ENCODE peak calls at places on chromosome 19, in four cellular contexts. X is K562, S is GM12878, O is H1. A is an unnamed sample.

GRCh38 chr19:35051796-35052195 is 10.3 kb downstream of the HPN start:
- DNase-seq in S (no peak), X (no peak), O (no peak), A (no peak)

GRCh38 chr19:15283141-15283885 is 49.0 kb downstream of the BRD4 start:
- DNase-seq in O (no peak), S (no peak), X (no peak), A (no peak)

GRCh38 chr19:21595185-21595584 is 89.8 kb downstream of the ZNF429 start:
- DNase-seq in S (no peak), O (no peak), X (no peak), A (no peak)

GRCh38 chr19:53915000-53915399 is 5.9 kb downstream of the CACNG7 start:
- DNase-seq in S (no peak), X (peak; percentile 89), O (peak; percentile 91), A (no peak)

GRCh38 chr19:47093254-47093653 is 20.3 kb downstream of the ZC3H4 start:
- DNase-seq in O (no peak), S (no peak), X (no peak), A (no peak)

GRCh38 chr19:19106061-19106551 is 32.2 kb downstream of the TMEM161A start:
- DNase-seq in O (peak; percentile 79), S (no peak), X (no peak), A (no peak)

GRCh38 chr19:13032837-13033236 is 37.6 kb downstream of the NFIX start:
- DNase-seq in O (no peak), S (no peak), X (no peak), A (no peak)

GRCh38 chr19:6032381-6032780 is 54.4 kb upstream of the RANBP3 start:
- DNase-seq in S (no peak), O (peak; percentile 26), X (no peak), A (no peak)

GRCh38 chr19:47408156-47408938 is 11.0 kb downstream of the MEIS3 start:
- DNase-seq in O (no peak), S (no peak), X (no peak), A (no peak)

GRCh38 chr19:33376423-33376822 is 2.9 kb downstream of the CEBPG start:
- DNase-seq in X (no peak), S (no peak), O (no peak), A (peak; percentile 45)

GRCh38 chr19:14343286-14343685 is 38.0 kb upstream of the ADGRE5 start:
- DNase-seq in X (no peak), O (no peak), S (no peak), A (no peak)

GRCh38 chr19:1049106-1049505 is 9.2 kb downstream of the ABCA7 start:
- DNase-seq in S (no peak), X (no peak), O (no peak), A (no peak)

GRCh38 chr19:31140717-31141116 is 208.5 kb downstream of the TSHZ3 start:
- DNase-seq in S (no peak), O (no peak), X (no peak), A (no peak)

GRCh38 chr19:19860756-19861390 is 4.8 kb upstream of the ZNF253 start:
- DNase-seq in O (peak; percentile 87), S (no peak), X (peak; percentile 16), A (no peak)

GRCh38 chr19:56211718-56212117 is 9.6 kb downstream of the ZSCAN5C start:
- DNase-seq in X (no peak), S (no peak), O (no peak), A (no peak)
- TF ChIP-seq HDAC6 in X (no peak), S (no peak), O (no peak), A (no peak)

DNA sequence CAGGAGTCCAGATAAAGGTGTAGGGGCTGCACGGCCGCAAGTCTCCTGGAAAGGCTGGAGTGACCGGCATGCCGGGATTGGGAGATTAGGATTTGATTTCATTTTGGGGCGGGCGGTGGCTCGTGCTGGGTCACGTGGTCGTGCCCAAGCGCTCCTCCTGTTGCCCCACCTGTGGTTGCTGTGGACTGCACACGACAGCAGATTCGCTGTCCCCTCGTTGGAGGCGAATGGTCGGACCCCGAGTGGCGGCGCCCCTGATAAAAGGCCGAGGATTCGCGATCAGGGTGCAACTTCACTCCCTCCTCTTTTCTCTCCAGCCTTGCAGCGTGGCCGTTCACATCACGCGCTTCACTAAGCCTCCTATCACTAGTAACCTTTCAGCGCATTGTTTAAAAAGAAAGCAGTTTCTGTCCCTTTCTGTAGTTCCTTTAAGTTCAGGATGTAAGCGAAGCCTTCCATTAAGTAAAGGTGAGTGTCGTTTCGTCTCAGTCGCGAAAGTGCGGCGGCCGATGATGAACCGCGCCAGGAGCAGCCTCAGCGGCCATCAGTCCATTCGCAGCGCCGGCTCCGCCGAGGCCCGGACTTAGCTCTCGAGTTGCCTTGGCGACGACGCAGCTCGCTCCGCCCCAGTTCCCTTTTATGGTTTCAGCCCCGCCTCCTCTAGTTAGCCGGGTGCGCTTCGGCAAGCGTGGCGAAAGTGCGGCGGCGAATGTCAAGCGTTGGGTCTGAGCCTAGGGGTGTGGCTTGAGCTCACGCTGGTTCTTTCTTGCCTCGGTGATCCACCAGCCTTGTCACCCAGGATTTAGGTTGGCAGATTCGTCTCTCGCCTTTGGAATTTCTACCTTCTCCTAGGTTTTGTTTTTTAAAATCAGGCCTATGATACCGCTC is 1.7 kb upstream of the PPP1R37 start:
- DNase-seq in O (peak; percentile 99), X (peak; percentile 61), S (peak; percentile 89), A (no peak)
- TF ChIP-seq HDAC6 in O (no peak), X (no peak), S (no peak), A (no peak)

DNA sequence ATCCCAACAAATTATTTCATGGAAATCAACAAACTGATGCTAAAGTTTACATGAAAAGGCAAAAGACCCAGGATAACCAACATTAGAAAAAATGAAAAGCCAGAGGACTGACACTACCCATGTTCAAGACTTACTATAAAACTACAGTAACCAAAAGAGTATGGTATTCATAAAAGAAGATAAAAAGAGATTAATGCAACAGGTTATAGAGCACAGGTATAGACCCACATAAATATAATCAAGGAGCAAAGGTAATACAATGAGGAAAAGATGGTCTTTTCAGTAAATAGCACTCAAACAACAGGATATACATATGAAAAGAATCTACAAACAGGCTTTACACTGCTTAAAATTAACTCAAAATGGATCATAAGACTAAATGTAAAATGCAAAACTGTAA is 1342.7 kb downstream of the UQCRFS1 start:
- DNase-seq in X (no peak), S (no peak), O (no peak), A (no peak)
- TF ChIP-seq HDAC6 in X (no peak), S (no peak), O (no peak), A (no peak)

DNA sequence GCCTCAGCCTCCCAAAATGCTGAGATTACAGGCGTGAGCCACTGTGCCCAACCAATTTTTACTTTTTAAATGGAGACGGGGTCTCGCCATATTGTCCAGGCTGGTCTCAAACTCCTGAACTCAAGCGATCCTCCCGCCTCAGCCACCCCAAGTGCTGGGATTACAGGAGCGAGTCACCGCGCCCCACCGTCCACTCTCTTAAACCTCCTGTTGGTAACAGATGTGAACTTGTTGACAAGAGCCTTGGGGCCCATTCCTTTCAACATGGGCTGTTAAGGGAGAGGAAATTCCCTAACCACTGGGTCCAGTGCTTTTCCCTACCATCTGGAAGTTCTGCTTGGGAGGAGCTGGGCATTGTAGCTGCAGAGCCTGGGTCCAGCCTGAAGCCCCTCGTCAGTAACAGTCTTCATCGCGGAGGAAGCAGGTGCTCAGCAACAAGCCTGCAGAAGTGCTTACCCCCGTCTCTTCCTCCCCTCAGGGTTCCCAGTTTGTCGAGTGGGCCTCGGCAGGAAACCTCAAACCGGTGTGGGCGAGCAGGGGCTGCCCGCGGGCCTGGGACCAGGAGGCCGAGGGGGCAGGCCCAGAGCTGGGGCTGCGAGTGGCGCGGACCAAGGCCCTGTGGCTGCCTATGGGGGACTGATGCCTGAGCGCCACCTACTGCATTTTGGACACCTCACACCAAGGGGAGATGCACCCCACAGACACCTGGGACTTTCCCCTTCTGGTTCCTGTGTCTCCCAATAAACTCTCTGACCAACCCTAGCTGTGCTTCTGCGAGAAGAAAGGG is 4.0 kb upstream of the FLT3LG start:
- DNase-seq in O (no peak), X (no peak), S (peak; percentile 84), A (no peak)
- TF ChIP-seq HDAC6 in O (no peak), X (no peak), S (no peak), A (no peak)

DNA sequence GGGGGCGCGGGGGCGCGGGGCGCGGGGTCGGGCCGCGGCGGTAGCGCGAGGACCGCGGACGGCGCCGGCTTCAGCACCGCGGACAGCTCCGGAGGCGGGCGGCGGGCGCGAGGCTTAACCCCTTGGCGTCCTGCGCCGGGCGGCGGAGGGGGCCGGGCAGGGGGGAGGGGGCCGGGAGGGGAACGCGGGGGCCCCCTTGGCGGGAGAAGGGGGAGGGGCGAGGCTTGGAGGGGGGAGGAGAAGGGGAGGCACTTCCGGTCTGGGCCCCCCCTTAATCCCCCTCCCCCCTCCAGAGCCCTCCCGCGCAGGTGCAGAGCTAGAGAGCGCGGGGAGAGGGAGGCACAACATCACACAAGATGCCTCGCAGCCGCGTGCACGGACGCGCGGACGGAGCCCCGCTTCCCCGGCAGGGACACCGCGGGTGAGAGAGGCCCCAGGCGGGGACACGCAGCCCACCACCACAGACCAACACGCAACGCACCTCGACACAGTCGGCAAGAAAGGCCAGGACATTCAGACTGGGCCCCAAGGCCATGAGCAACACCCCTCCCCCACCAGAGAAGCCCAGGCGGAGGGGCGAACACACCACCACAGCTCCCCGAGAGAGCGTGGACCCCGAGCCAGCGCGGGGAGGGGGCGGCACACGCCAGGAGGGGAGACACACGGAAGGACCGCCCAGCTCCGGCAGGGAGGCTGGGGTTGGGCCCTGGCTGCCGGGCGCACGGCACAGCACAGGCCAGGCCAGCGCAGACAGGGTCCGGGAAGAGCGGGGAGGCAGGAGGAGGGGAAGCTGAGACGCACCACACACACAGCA is 24.1 kb downstream of the SHANK1 start:
- DNase-seq in S (no peak), X (peak; percentile 87), O (peak; percentile 82), A (no peak)
- TF ChIP-seq HDAC6 in S (no peak), X (no peak), O (no peak), A (no peak)

GRCh38 chr19:37991841-37992248 is 84.8 kb downstream of the SIPA1L3 start:
- DNase-seq in S (no peak), X (no peak), O (no peak), A (peak; percentile 21)
- TF ChIP-seq HDAC6 in S (no peak), X (no peak), O (no peak), A (no peak)

GRCh38 chr19:30093966-30094770 is 152.1 kb downstream of the URI1 start:
- DNase-seq in O (no peak), X (no peak), S (no peak), A (no peak)

GRCh38 chr19:30095171-30095570 is 153.1 kb downstream of the URI1 start:
- DNase-seq in S (no peak), X (no peak), O (no peak), A (no peak)

GRCh38 chr19:30092721-30093569 is 150.9 kb downstream of the URI1 start:
- DNase-seq in S (no peak), X (no peak), O (no peak), A (no peak)

GRCh38 chr19:30097746-30098280 is 155.8 kb downstream of the URI1 start:
- DNase-seq in X (no peak), O (no peak), S (no peak), A (no peak)

GRCh38 chr19:30096596-30097370 is 154.7 kb downstream of the URI1 start:
- DNase-seq in O (no peak), X (no peak), S (no peak), A (no peak)
- TF ChIP-seq HDAC6 in O (no peak), X (no peak), S (no peak), A (no peak)

A was measured in HepG2.